ENCODE peak calls at places on chromosome 12, in six cellular contexts. H is naive thymus-derived CD8-positive, alpha-beta T cell; W is neuronal stem cell; S is epithelial cell of esophagus; X is dermis blood vessel endothelial cell; T is brain pericyte. F is an unnamed sample.

GRCh38 chr12:60174476-60174875 is 578.6 kb downstream of the SLC16A7 start:
- DNase-seq in H (no peak), W (no peak), S (no peak), X (no peak), T (no peak), F (no peak)

GRCh38 chr12:122997343-122998250 is 17.1 kb downstream of the ARL6IP4 start:
- DNase-seq in H (no peak), W (no peak), S (no peak), X (no peak), T (no peak), F (no peak)

GRCh38 chr12:128784030-128784770 is 39.6 kb downstream of the SLC15A4 start:
- DNase-seq in H (no peak), W (no peak), S (peak), X (no peak), T (peak), F (no peak)

GRCh38 chr12:58393152-58393551 is 451.8 kb downstream of the ATP23 start:
- DNase-seq in H (no peak), W (no peak), S (peak), X (no peak), T (no peak), F (no peak)

GRCh38 chr12:11834104-11834812 is 184.8 kb downstream of the ETV6 start:
- DNase-seq in H (no peak), W (no peak), S (peak), X (peak), T (no peak), F (no peak)

GRCh38 chr12:25041006-25041741 is 92.3 kb upstream of the BCAT1 start:
- DNase-seq in H (no peak), W (no peak), S (peak), X (peak), T (no peak), F (no peak)

GRCh38 chr12:62917939-62918338 is 17.0 kb downstream of the PPM1H start:
- DNase-seq in H (no peak), W (no peak), S (no peak), X (no peak), T (no peak), F (no peak)

GRCh38 chr12:65335021-65335714 is 56.7 kb downstream of the MSRB3 start:
- DNase-seq in H (no peak), W (no peak), S (peak), X (peak), T (peak), F (no peak)

GRCh38 chr12:86681062-86681461 is 424.9 kb upstream of the MGAT4C start:
- DNase-seq in H (no peak), W (no peak), S (no peak), X (no peak), T (no peak), F (no peak)

F was measured in central memory CD8-positive, alpha-beta T cell.